ENCODE peak calls at places on chromosome 16, in seven cellular contexts. E is IMR-90, A is H9, Z is neural progenitor cell, S is heart right ventricle, F is HAP-1, W is Panc1. B is an unnamed sample.
A peak's percentile ranks its signal among the peaks of the same experiment; 100 is the strongest.

GRCh38 chr16:19419691-19420060 is 2.0 kb downstream of the TMC5 start:
- DNase-seq in Z (no peak), S (no peak), W (peak; percentile 98), A (no peak), F (no peak), E (peak; percentile 4), B (no peak)

GRCh38 chr16:70738083-70738977 is 52.5 kb upstream of the MTSS2 start:
- DNase-seq in F (no peak), E (peak; percentile 93), S (peak; percentile 74), Z (peak; percentile 61), W (no peak), A (peak; percentile 76), B (no peak)

GRCh38 chr16:53061701-53062159 is 6.9 kb downstream of the CHD9 start:
- DNase-seq in W (no peak), Z (no peak), S (no peak), E (no peak), A (no peak), F (no peak), B (peak; percentile 41)

GRCh38 chr16:10037771-10038170 is 144.5 kb downstream of the GRIN2A start:
- DNase-seq in S (no peak), Z (peak; percentile 46), E (no peak), A (no peak), F (no peak), W (no peak), B (no peak)

GRCh38 chr16:88385831-88386815 is 3.4 kb downstream of the ZNF469 start:
- DNase-seq in W (no peak), S (no peak), Z (no peak), E (no peak), A (no peak), F (no peak), B (peak; percentile 33)

GRCh38 chr16:28291651-28292626 is at the start of gene SBK1:
- DNase-seq in F (peak; percentile 82), E (peak; percentile 38), Z (peak; percentile 95), W (peak; percentile 46), S (peak; percentile 45), A (peak; percentile 80), B (peak; percentile 89)

GRCh38 chr16:55252577-55252976 is 71.4 kb upstream of the IRX6 start:
- DNase-seq in F (no peak), E (no peak), S (no peak), A (no peak), W (no peak), Z (no peak), B (no peak)

GRCh38 chr16:20868890-20869289 is 31.3 kb downstream of the DCUN1D3 start:
- DNase-seq in W (no peak), S (peak; percentile 86), Z (peak; percentile 16), E (peak; percentile 57), F (no peak), A (no peak), B (peak; percentile 92)

GRCh38 chr16:85759136-85759535 is 8.2 kb upstream of the C16orf74 start:
- DNase-seq in W (no peak), S (no peak), E (no peak), F (no peak), A (no peak), Z (no peak), B (no peak)

GRCh38 chr16:58426095-58426494 is 33.8 kb downstream of the GINS3 start:
- DNase-seq in Z (no peak), A (no peak), S (no peak), E (no peak), W (no peak), F (no peak), B (no peak)

GRCh38 chr16:1561266-1561665 is 27.8 kb downstream of the TMEM204 start:
- DNase-seq in W (no peak), E (no peak), S (no peak), A (no peak), F (peak; percentile 75), Z (no peak), B (no peak)

GRCh38 chr16:85563515-85564276 is 49.4 kb upstream of the GSE1 start:
- DNase-seq in S (peak; percentile 77), E (peak; percentile 37), Z (no peak), F (no peak), W (no peak), A (no peak), B (peak; percentile 84)

GRCh38 chr16:29198231-29198630 is 208.3 kb downstream of the NPIPB11 start:
- DNase-seq in Z (no peak), A (peak; percentile 4), S (no peak), W (no peak), F (no peak), E (no peak), B (no peak)

GRCh38 chr16:81497690-81498089 is 53.1 kb downstream of the CMIP start:
- DNase-seq in Z (no peak), W (no peak), E (no peak), A (no peak), S (no peak), F (no peak), B (no peak)

GRCh38 chr16:89118361-89119061 is 24.9 kb downstream of the ACSF3 start:
- DNase-seq in F (no peak), W (no peak), A (peak; percentile 52), E (no peak), Z (no peak), S (no peak), B (peak; percentile 46)

GRCh38 chr16:3503513-3503912 is 2.7 kb downstream of the CLUAP1 start:
- DNase-seq in Z (no peak), S (no peak), F (no peak), W (no peak), A (no peak), E (no peak), B (no peak)

GRCh38 chr16:56263711-56264608 is 72.7 kb downstream of the GNAO1 start:
- DNase-seq in F (no peak), W (no peak), E (no peak), A (no peak), S (peak; percentile 44), Z (no peak), B (no peak)

GRCh38 chr16:49700222-49700927 is 155.5 kb downstream of the ZNF423 start:
- DNase-seq in F (no peak), S (peak; percentile 45), Z (peak; percentile 64), E (no peak), W (no peak), A (peak; percentile 54), B (no peak)

GRCh38 chr16:85460983-85461813 is 151.9 kb upstream of the GSE1 start:
- DNase-seq in E (peak; percentile 56), W (no peak), Z (peak; percentile 53), A (no peak), F (peak; percentile 29), S (no peak), B (peak; percentile 52)

GRCh38 chr16:2948807-2949704 is 15.0 kb upstream of the KREMEN2 start:
- DNase-seq in S (no peak), A (no peak), F (no peak), Z (no peak), W (no peak), E (no peak), B (no peak)

GRCh38 chr16:75175074-75175473 is 26.8 kb downstream of the ZFP1 start:
- DNase-seq in W (no peak), A (no peak), F (no peak), Z (no peak), E (no peak), S (no peak), B (no peak)

GRCh38 chr16:28503470-28504259 is 3.0 kb downstream of the IL27 start:
- DNase-seq in Z (no peak), A (no peak), W (no peak), S (no peak), E (no peak), F (no peak), B (no peak)

GRCh38 chr16:86016201-86016965 is 117.4 kb downstream of the IRF8 start:
- DNase-seq in F (peak; percentile 57), Z (peak; percentile 72), E (peak; percentile 70), W (peak; percentile 25), A (peak; percentile 69), S (peak; percentile 46), B (peak; percentile 12)

GRCh38 chr16:35910409-35910808 is 2451.0 kb downstream of the TP53TG3F start:
- DNase-seq in S (no peak), F (no peak), W (no peak), A (no peak), E (no peak), Z (no peak), B (no peak)
- H3K9me3 ChIP-seq in S (no peaks in the 10 kb centered on the region), F (no peaks in the 10 kb centered on the region), W (no peaks in the 10 kb centered on the region), A (peaks cover 95% of the 10 kb centered on the region), E (peaks cover 31% of the 10 kb centered on the region), Z (peaks cover 19% of the 10 kb centered on the region), B (no peaks in the 10 kb centered on the region)

GRCh38 chr16:31876955-31877828 is 3.6 kb downstream of the ZNF267 start:
- DNase-seq in W (peak; percentile 58), E (peak; percentile 96), A (no peak), Z (no peak), S (no peak), F (no peak), B (no peak)

GRCh38 chr16:31880322-31880979 is 6.8 kb downstream of the ZNF267 start:
- DNase-seq in E (peak; percentile 80), Z (no peak), F (no peak), A (no peak), S (peak; percentile 21), W (no peak), B (peak; percentile 38)

GRCh38 chr16:31877876-31878642 is 4.5 kb downstream of the ZNF267 start:
- DNase-seq in S (no peak), A (no peak), F (no peak), E (no peak), Z (no peak), W (no peak), B (no peak)

GRCh38 chr16:31875112-31875803 is 1.7 kb downstream of the ZNF267 start:
- DNase-seq in F (no peak), W (no peak), E (peak; percentile 19), A (no peak), Z (no peak), S (no peak), B (no peak)

DNA sequence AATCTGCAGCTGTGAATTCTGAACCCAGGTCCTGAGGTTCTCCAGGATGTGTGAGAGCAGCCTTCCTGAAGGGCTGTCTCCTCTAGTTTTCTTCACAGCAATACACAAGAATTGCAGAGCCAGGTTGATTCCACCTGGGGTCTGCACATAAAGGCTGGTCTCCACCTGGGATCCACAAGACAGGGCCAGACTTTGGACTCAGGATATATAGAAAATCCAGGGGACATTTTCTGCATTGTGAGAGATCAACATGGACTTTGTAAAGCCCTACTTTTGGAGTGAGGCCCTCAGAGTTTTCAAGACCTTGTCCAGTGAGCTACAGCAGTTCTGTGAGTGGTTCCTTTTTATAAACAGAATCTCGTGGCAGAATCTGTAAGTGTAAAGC is 6.3 kb downstream of the ZNF267 start:
- DNase-seq in E (no peak), A (no peak), Z (no peak), W (no peak), S (no peak), F (no peak), B (no peak)
- H3K9me3 ChIP-seq in E (peaks cover 2% of the 10 kb centered on the region), A (no peaks in the 10 kb centered on the region), Z (no peaks in the 10 kb centered on the region), W (peaks cover 74% of the 10 kb centered on the region), S (no peaks in the 10 kb centered on the region), F (peaks cover 3% of the 10 kb centered on the region), B (no peaks in the 10 kb centered on the region)

GRCh38 chr16:35626051-35626450 is 2166.6 kb downstream of the TP53TG3F start:
- DNase-seq in W (no peak), Z (no peak), F (no peak), A (no peak), E (no peak), S (no peak), B (no peak)
- H3K9me3 ChIP-seq in W (no peaks in the 10 kb centered on the region), Z (peaks cover 24% of the 10 kb centered on the region), F (no peaks in the 10 kb centered on the region), A (peaks cover 86% of the 10 kb centered on the region), E (peaks cover 7% of the 10 kb centered on the region), S (no peaks in the 10 kb centered on the region), B (no peaks in the 10 kb centered on the region)

DNA sequence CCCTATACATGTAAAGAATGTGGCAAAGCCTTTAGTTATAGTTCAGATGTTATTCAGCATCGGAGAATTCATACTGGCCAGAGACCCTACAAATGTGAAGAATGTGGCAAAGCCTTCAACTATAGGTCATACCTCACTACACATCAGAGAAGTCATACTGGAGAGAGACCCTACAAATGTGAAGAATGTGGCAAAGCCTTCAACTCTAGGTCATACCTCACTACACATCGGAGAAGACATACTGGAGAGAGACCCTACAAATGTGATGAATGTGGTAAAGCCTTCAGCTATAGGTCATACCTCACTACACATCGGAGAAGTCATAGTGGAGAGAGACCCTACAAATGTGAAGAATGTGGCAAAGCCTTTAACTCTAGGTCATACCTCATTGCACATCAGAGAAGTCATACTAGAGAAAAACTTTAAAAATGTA is 42.5 kb downstream of the ZNF267 start:
- DNase-seq in F (no peak), A (no peak), E (no peak), W (no peak), S (no peak), Z (no peak), B (no peak)
- H3K9me3 ChIP-seq in F (peaks cover 24% of the 10 kb centered on the region), A (peaks cover 81% of the 10 kb centered on the region), E (peaks cover 55% of the 10 kb centered on the region), W (peaks cover 94% of the 10 kb centered on the region), S (peaks cover 35% of the 10 kb centered on the region), Z (peaks cover 64% of the 10 kb centered on the region), B (peaks cover 10% of the 10 kb centered on the region)

B was measured in pancreas.